ENCODE peak calls at places on chromosomes 13 and 19, in four cellular contexts. One of them, this sample, is unnamed.
A peak's percentile ranks its signal among the peaks of the same experiment; 100 is the strongest.

GRCh38 chr13:89796196-89796595 is 1551.3 kb upstream of the MIR17HG start:
- DNase-seq in K562: peak; percentile 9
- DNase-seq in GM12878: no peak
- DNase-seq in endothelial cell of umbilical vein: no peak
- DNase-seq in this sample: no peak

GRCh38 chr19:1057185-1057857 is 9.6 kb upstream of the ARHGAP45 start:
- DNase-seq in K562: no peak
- DNase-seq in endothelial cell of umbilical vein: peak; percentile 29
- DNase-seq in GM12878: no peak
- DNase-seq in this sample: peak; percentile 83

GRCh38 chr19:55146078-55146647 is 2.8 kb downstream of the TNNT1 start:
- DNase-seq in GM12878: no peak
- DNase-seq in K562: peak; percentile 91
- DNase-seq in endothelial cell of umbilical vein: no peak
- DNase-seq in this sample: peak; percentile 91

GRCh38 chr13:88068316-88068715 is 397.1 kb downstream of the SLITRK5 start:
- DNase-seq in GM12878: no peak
- DNase-seq in endothelial cell of umbilical vein: no peak
- DNase-seq in K562: no peak
- DNase-seq in this sample: no peak

GRCh38 chr19:19110410-19111137 is 27.7 kb downstream of the TMEM161A start:
- DNase-seq in endothelial cell of umbilical vein: peak; percentile 31
- DNase-seq in K562: no peak
- DNase-seq in GM12878: no peak
- DNase-seq in this sample: peak; percentile 87

GRCh38 chr13:41563501-41564001 is 106.2 kb downstream of the RGCC start:
- DNase-seq in K562: no peak
- DNase-seq in endothelial cell of umbilical vein: peak; percentile 82
- DNase-seq in GM12878: no peak
- DNase-seq in this sample: no peak

GRCh38 chr13:97540696-97541095 is 106.7 kb downstream of the RAP2A start:
- DNase-seq in endothelial cell of umbilical vein: no peak
- DNase-seq in K562: no peak
- DNase-seq in GM12878: no peak
- DNase-seq in this sample: no peak

GRCh38 chr13:97030705-97031452 is 36.6 kb upstream of the OXGR1 start:
- DNase-seq in K562: peak; percentile 19
- DNase-seq in endothelial cell of umbilical vein: peak; percentile 76
- DNase-seq in GM12878: no peak
- DNase-seq in this sample: peak; percentile 58

GRCh38 chr19:6674868-6675305 is 4.9 kb upstream of the TNFSF14 start:
- DNase-seq in K562: peak; percentile 88
- DNase-seq in endothelial cell of umbilical vein: peak; percentile 56
- DNase-seq in GM12878: peak; percentile 87
- DNase-seq in this sample: peak; percentile 88

GRCh38 chr13:25215253-25215575 is 43.1 kb upstream of the AMER2 start:
- DNase-seq in K562: no peak
- DNase-seq in endothelial cell of umbilical vein: no peak
- DNase-seq in GM12878: no peak
- DNase-seq in this sample: no peak
- TF ChIP-seq EZH2 in K562: no peak
- TF ChIP-seq EZH2 in endothelial cell of umbilical vein: no peak
- TF ChIP-seq EZH2 in GM12878: no peak
- TF ChIP-seq EZH2 in this sample: no peak

GRCh38 chr13:44116562-44117315 is 237.0 kb downstream of the LACC1 start:
- DNase-seq in GM12878: no peak
- DNase-seq in endothelial cell of umbilical vein: no peak
- DNase-seq in K562: no peak
- DNase-seq in this sample: peak; percentile 56

GRCh38 chr13:44111701-44112100 is 232.0 kb downstream of the LACC1 start:
- DNase-seq in K562: no peak
- DNase-seq in GM12878: no peak
- DNase-seq in endothelial cell of umbilical vein: no peak
- DNase-seq in this sample: no peak

GRCh38 chr13:44112700-44113329 is 233.1 kb downstream of the LACC1 start:
- DNase-seq in K562: no peak
- DNase-seq in endothelial cell of umbilical vein: no peak
- DNase-seq in GM12878: no peak
- DNase-seq in this sample: no peak

GRCh38 chr13:44120814-44121505 is 241.3 kb downstream of the LACC1 start:
- DNase-seq in GM12878: no peak
- DNase-seq in endothelial cell of umbilical vein: no peak
- DNase-seq in K562: no peak
- DNase-seq in this sample: no peak

DNA sequence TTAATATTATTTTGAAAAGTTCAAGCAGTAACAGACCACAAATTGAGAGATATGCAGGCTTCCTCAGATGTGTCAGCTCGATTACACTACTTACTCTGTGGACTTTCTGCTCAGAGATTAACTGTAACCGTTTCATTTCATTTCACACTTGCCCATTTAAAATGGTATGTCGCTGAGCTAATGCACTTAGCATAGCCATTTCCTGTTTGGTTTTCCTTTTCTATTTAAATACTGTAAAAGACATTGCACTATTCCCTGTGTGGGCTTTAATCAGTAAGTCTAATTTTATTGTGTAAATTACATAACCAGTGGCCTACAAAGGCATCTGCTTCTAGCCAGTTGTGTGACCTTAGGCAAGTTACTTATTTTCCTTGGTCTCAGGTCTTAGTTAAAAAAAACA is 237.6 kb downstream of the LACC1 start:
- DNase-seq in endothelial cell of umbilical vein: peak; percentile 66
- DNase-seq in GM12878: no peak
- DNase-seq in K562: no peak
- DNase-seq in this sample: peak; percentile 8
- TF ChIP-seq POLR2AphosphoS5 in endothelial cell of umbilical vein: no peak
- TF ChIP-seq POLR2AphosphoS5 in GM12878: no peak
- TF ChIP-seq POLR2AphosphoS5 in K562: no peak
- TF ChIP-seq POLR2AphosphoS5 in this sample: no peak

GRCh38 chr19:33063356-33064116 is 1.2 kb downstream of the RHPN2 start:
- DNase-seq in endothelial cell of umbilical vein: no peak
- DNase-seq in GM12878: no peak
- DNase-seq in K562: no peak
- DNase-seq in this sample: peak; percentile 41
- TF ChIP-seq EZH2 in endothelial cell of umbilical vein: peak; percentile 95
- TF ChIP-seq EZH2 in GM12878: no peak
- TF ChIP-seq EZH2 in K562: no peak
- TF ChIP-seq EZH2 in this sample: no peak

GRCh38 chr13:74068471-74068870 is 65.7 kb downstream of the KLF12 start:
- DNase-seq in endothelial cell of umbilical vein: no peak
- DNase-seq in GM12878: no peak
- DNase-seq in K562: no peak
- DNase-seq in this sample: no peak
- TF ChIP-seq POLR2AphosphoS5 in endothelial cell of umbilical vein: no peak
- TF ChIP-seq POLR2AphosphoS5 in GM12878: no peak
- TF ChIP-seq POLR2AphosphoS5 in K562: no peak
- TF ChIP-seq POLR2AphosphoS5 in this sample: no peak

GRCh38 chr19:10568444-10568825 is 344 bp downstream of the CDKN2D start:
- DNase-seq in GM12878: no peak
- DNase-seq in K562: no peak
- DNase-seq in endothelial cell of umbilical vein: no peak
- DNase-seq in this sample: peak; percentile 75
- TF ChIP-seq EZH2 in GM12878: no peak
- TF ChIP-seq EZH2 in K562: no peak
- TF ChIP-seq EZH2 in endothelial cell of umbilical vein: no peak
- TF ChIP-seq EZH2 in this sample: no peak

GRCh38 chr19:44093931-44094765 is at the start of gene ZNF224:
- DNase-seq in K562: peak; percentile 88
- DNase-seq in GM12878: peak; percentile 57
- DNase-seq in endothelial cell of umbilical vein: peak; percentile 95
- DNase-seq in this sample: peak; percentile 97
- TF ChIP-seq POLR2AphosphoS5 in K562: peak; percentile 49
- TF ChIP-seq POLR2AphosphoS5 in GM12878: peak; percentile 58
- TF ChIP-seq POLR2AphosphoS5 in endothelial cell of umbilical vein: peak; percentile 38
- TF ChIP-seq POLR2AphosphoS5 in this sample: peak; percentile 85

GRCh38 chr19:39351537-39352037 is 9.4 kb downstream of the SAMD4B start:
- DNase-seq in GM12878: peak; percentile 44
- DNase-seq in endothelial cell of umbilical vein: no peak
- DNase-seq in K562: peak; percentile 57
- DNase-seq in this sample: no peak
- TF ChIP-seq EZH2 in GM12878: no peak
- TF ChIP-seq EZH2 in endothelial cell of umbilical vein: no peak
- TF ChIP-seq EZH2 in K562: no peak
- TF ChIP-seq EZH2 in this sample: no peak

GRCh38 chr19:33143897-33144405 is 12.0 kb downstream of the WDR88 start:
- DNase-seq in endothelial cell of umbilical vein: peak; percentile 60
- DNase-seq in GM12878: no peak
- DNase-seq in K562: peak; percentile 80
- DNase-seq in this sample: peak; percentile 83

GRCh38 chr19:33134571-33135041 is 2.7 kb downstream of the WDR88 start:
- DNase-seq in GM12878: no peak
- DNase-seq in endothelial cell of umbilical vein: no peak
- DNase-seq in K562: peak; percentile 33
- DNase-seq in this sample: peak; percentile 71

GRCh38 chr19:33133438-33134031 is 1.6 kb downstream of the WDR88 start:
- DNase-seq in GM12878: no peak
- DNase-seq in endothelial cell of umbilical vein: peak; percentile 24
- DNase-seq in K562: peak; percentile 39
- DNase-seq in this sample: peak; percentile 51

GRCh38 chr19:33139165-33139564 is 7.3 kb downstream of the WDR88 start:
- DNase-seq in GM12878: no peak
- DNase-seq in K562: no peak
- DNase-seq in endothelial cell of umbilical vein: no peak
- DNase-seq in this sample: peak; percentile 17
- TF ChIP-seq POLR2AphosphoS5 in GM12878: no peak
- TF ChIP-seq POLR2AphosphoS5 in K562: no peak
- TF ChIP-seq POLR2AphosphoS5 in endothelial cell of umbilical vein: no peak
- TF ChIP-seq POLR2AphosphoS5 in this sample: no peak

DNA sequence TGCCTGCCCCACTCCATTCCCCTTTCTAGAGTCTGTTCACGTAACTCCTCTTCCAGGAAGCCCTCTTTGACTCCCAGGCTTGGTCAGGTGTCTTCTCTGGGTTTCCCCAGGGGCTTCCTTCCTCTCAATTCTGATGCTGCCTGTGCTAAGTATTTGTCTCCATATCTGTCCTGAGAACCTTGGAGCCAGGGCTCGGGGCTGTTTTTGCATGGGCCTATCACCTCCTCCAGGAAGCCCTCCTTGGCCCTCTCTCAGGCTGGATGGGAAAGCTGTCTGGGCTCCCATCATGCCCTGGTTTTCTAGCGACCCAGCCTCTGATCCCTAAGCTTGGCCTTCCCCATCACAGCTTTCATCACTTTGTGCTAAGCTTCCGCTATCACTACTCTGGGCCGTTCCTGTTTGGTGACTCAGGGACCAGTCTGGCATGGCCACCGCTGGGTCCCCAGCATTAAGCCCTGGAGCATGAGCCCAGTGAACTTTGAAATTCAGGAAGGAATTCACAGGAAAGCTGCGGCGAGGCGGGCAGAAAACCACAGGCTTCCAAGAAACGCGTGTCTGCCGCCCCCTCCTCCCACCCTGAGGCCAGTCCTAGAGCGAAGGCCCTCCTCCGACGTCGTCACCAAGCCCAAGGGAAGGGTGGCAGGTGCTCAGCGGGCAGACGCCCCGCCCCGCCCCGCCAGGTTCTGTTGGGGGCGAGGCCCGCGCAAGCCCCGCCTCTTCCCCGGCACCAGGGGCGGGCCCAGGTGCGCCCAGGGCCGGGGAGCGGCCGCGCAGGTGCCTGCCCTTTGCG is 482 bp upstream of the SPINT2 start:
- DNase-seq in GM12878: no peak
- DNase-seq in endothelial cell of umbilical vein: no peak
- DNase-seq in K562: no peak
- DNase-seq in this sample: peak; percentile 93
- TF ChIP-seq EZH2 in GM12878: no peak
- TF ChIP-seq EZH2 in endothelial cell of umbilical vein: no peak
- TF ChIP-seq EZH2 in K562: no peak
- TF ChIP-seq EZH2 in this sample: no peak

GRCh38 chr13:82187227-82187626 is 1695.0 kb downstream of the SLITRK1 start:
- DNase-seq in endothelial cell of umbilical vein: no peak
- DNase-seq in K562: no peak
- DNase-seq in GM12878: no peak
- DNase-seq in this sample: no peak
- TF ChIP-seq POLR2AphosphoS5 in endothelial cell of umbilical vein: no peak
- TF ChIP-seq POLR2AphosphoS5 in K562: no peak
- TF ChIP-seq POLR2AphosphoS5 in GM12878: no peak
- TF ChIP-seq POLR2AphosphoS5 in this sample: no peak

This sample was measured in GM23338.